ENCODE peak calls at places on chromosome 21, in five cellular contexts. T is K562, G is HepG2, Z is GM12892, R is H1. E is an unnamed sample.

GRCh38 chr21:23887709-23888303 is 1719.5 kb downstream of the MRPL39 start:
- DNase-seq in T (no peak), G (no peak), Z (no peak), R (no peak), E (no peak)

GRCh38 chr21:15061284-15061683 is 3.5 kb downstream of the NRIP1 start:
- DNase-seq in T (no peak), G (no peak), Z (no peak), R (no peak), E (no peak)

GRCh38 chr21:40863839-40864238 is 16.9 kb upstream of the DSCAM start:
- DNase-seq in T (no peak), G (no peak), Z (no peak), R (no peak), E (no peak)

GRCh38 chr21:17463441-17463840 is 49.4 kb upstream of the CXADR start:
- DNase-seq in T (no peak), G (peak; percentile 40), Z (no peak), R (no peak), E (no peak)

GRCh38 chr21:37538971-37539590 is 172.5 kb downstream of the DYRK1A start:
- DNase-seq in T (no peak), G (peak; percentile 46), Z (no peak), R (no peak), E (no peak)

GRCh38 chr21:22795091-22795490 is 1796.9 kb downstream of the NCAM2 start:
- DNase-seq in T (no peak), G (no peak), Z (no peak), R (no peak), E (no peak)

GRCh38 chr21:20875741-20876140 is 122.5 kb upstream of the NCAM2 start:
- DNase-seq in T (no peak), G (no peak), Z (no peak), R (no peak), E (no peak)

GRCh38 chr21:30984897-30985296 is 53.4 kb downstream of the KRTAP19-8 start:
- DNase-seq in T (no peak), G (no peak), Z (no peak), R (no peak), E (no peak)

GRCh38 chr21:20971296-20971921 is 26.8 kb upstream of the NCAM2 start:
- DNase-seq in T (peak; percentile 33), G (peak; percentile 18), Z (no peak), R (peak; percentile 15), E (peak; percentile 15)

GRCh38 chr21:37566790-37567725 is 200.5 kb downstream of the DYRK1A start:
- DNase-seq in T (no peak), G (no peak), Z (no peak), R (no peak), E (no peak)

GRCh38 chr21:16522512-16522911 is 792.7 kb downstream of the USP25 start:
- DNase-seq in T (no peak), G (no peak), Z (no peak), R (no peak), E (no peak)

GRCh38 chr21:25717491-25718139 is 17.1 kb downstream of the ATP5PF start:
- DNase-seq in T (peak; percentile 46), G (no peak), Z (no peak), R (no peak), E (no peak)

GRCh38 chr21:38985423-38986378 is 180.0 kb downstream of the ETS2 start:
- DNase-seq in T (peak; percentile 95), G (no peak), Z (peak; percentile 30), R (no peak), E (peak; percentile 35)

GRCh38 chr21:17479606-17480005 is 33.2 kb upstream of the CXADR start:
- DNase-seq in T (no peak), G (no peak), Z (no peak), R (no peak), E (no peak)

GRCh38 chr21:28100366-28100765 is 892.3 kb downstream of the LTN1 start:
- DNase-seq in T (no peak), G (no peak), Z (no peak), R (no peak), E (no peak)

GRCh38 chr21:32771134-32771523 is 426 bp downstream of the PAXBP1 start:
- DNase-seq in T (peak; percentile 83), G (peak; percentile 33), Z (peak; percentile 46), R (no peak), E (peak; percentile 47)

GRCh38 chr21:39694750-39695149 is 50.2 kb upstream of the IGSF5 start:
- DNase-seq in T (no peak), G (no peak), Z (no peak), R (no peak), E (no peak)

GRCh38 chr21:25842925-25843324 is 108.2 kb downstream of the GABPA start:
- DNase-seq in T (no peak), G (no peak), Z (no peak), R (no peak), E (no peak)

GRCh38 chr21:33259995-33260394 is 6.2 kb upstream of the IL10RB start:
- DNase-seq in T (no peak), G (peak; percentile 41), Z (no peak), R (no peak), E (no peak)

GRCh38 chr21:31753949-31754348 is 22.0 kb upstream of the SCAF4 start:
- DNase-seq in T (no peak), G (no peak), Z (no peak), R (peak; percentile 23), E (no peak)

GRCh38 chr21:24870633-24871032 is 736.6 kb downstream of the MRPL39 start:
- DNase-seq in T (no peak), G (no peak), Z (no peak), R (no peak), E (no peak)

GRCh38 chr21:17732306-17732705 is 86.8 kb downstream of the C21orf91 start:
- DNase-seq in T (no peak), G (no peak), Z (no peak), R (no peak), E (no peak)

GRCh38 chr21:15000076-15000475 is 64.7 kb downstream of the NRIP1 start:
- DNase-seq in T (no peak), G (no peak), Z (no peak), R (no peak), E (no peak)

GRCh38 chr21:33380483-33380998 is 22.7 kb upstream of the IFNGR2 start:
- DNase-seq in T (peak; percentile 58), G (peak; percentile 75), Z (peak; percentile 40), R (peak; percentile 41), E (no peak)

GRCh38 chr21:15028186-15028585 is 36.6 kb downstream of the NRIP1 start:
- DNase-seq in T (no peak), G (no peak), Z (no peak), R (no peak), E (no peak)

GRCh38 chr21:31354604-31355443 is 10.8 kb upstream of the TIAM1 start:
- DNase-seq in T (no peak), G (no peak), Z (no peak), R (no peak), E (no peak)

DNA sequence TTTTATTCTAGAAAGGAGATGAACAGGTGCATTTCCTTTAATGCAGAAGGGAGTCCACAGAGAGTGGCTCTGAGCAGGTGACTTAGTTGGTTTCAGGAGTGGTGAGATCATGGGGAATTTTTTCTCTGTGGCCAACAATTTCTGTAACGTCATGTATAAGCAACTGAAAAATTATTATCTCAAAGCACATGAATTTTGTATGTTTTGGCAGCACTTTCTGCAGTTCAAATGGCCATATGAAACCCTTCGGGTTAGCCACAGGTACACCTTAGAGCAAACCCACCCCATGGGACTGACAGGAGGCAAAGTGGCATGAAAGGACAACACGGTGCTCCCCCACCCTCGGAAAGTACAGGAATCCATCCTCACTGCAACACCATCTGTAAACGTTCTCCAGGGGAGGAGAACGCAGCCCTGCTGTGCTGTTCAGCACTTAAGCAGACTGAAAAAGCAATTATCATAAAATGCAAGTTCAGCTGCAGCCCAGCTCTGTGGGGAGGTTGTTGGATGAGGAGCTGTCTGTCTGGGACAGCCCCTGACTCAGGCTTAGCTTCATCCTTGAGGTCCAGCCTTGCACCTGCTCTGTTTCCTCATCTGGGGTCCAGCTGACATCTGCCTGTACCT is 55.8 kb upstream of the CLDN14 start:
- DNase-seq in T (no peak), G (no peak), Z (peak; percentile 33), R (no peak), E (peak; percentile 23)
- TF ChIP-seq TAF1 in T (no peak), G (no peak), Z (peak; percentile 34), R (no peak), E (peak; percentile 58)

GRCh38 chr21:35753308-35753707 is 307.0 kb downstream of the SETD4 start:
- DNase-seq in T (no peak), G (no peak), Z (no peak), R (no peak), E (no peak)
- TF ChIP-seq TAF1 in T (no peak), G (no peak), Z (no peak), R (no peak), E (no peak)

DNA sequence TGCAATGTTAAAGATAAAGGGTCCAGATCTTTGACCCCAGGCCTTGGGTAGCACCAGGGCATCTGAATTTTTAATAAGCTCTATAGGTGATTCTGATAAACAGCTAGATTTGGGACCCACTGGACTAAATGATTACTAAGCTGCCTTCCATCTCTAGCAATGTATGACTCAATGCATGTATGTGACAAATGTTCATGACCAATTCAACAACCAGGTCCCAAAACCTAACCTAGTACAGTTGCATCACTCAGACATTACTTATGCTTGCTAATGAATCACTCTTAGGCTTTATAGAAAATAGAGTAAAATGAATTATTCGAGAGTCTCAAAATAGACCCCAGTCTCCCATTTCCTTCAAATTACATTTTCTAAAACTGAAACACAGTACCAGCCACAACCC is 35.5 kb downstream of the RCAN1 start:
- DNase-seq in T (no peak), G (no peak), Z (no peak), R (no peak), E (no peak)
- TF ChIP-seq TAF1 in T (no peak), G (no peak), Z (no peak), R (no peak), E (no peak)

DNA sequence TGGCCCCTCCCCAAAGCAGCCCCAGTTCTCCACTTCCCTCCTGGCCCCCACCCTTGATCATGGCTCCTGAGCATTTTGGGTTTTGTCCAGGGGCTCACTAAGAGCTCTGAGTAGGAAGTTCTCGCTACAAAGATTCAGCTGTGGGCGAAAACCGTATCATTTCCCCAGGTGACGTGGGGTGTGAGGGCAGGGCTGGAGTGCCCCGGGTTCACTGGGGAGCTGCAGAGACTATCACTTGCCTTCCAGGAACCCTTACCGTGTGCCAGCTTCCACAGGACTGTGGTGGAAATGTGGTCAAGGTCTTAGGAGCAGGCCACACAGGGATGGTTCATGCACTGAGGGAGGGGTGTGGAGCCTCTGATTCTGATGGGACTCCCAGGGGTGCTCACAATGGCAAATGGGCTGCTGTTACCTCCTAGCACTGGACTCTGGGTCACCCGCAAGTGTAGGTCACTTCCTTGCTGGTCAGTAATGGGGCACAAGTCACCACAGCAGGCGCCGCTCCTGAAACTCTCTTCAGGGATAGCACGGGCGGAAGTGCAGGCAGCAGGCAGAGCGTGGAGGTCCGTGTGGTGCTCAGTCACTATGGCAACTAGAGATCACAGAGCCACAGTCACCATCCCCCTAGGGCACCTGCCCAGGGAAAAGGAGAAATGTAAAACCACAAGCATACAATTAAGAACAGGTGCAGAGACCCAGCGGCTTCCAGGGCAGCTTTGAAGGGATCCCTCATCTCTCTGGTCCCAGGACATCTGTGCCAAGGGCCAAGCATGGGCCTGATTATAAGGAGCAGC is 35.4 kb downstream of the RSPH1 start:
- DNase-seq in T (no peak), G (no peak), Z (no peak), R (no peak), E (no peak)
- TF ChIP-seq TAF1 in T (no peak), G (no peak), Z (no peak), R (no peak), E (no peak)

GRCh38 chr21:29196021-29196663 is 65.7 kb downstream of the MAP3K7CL start:
- DNase-seq in T (peak; percentile 75), G (peak; percentile 70), Z (peak; percentile 40), R (peak; percentile 5), E (peak; percentile 46)
- TF ChIP-seq TAF1 in T (no peak), G (no peak), Z (no peak), R (no peak), E (no peak)

E was measured in GM12891.